ENCODE peak calls at places on chromosomes 12 and 14, in eight cellular contexts. O, U, H, S, C, D, Q and J are unnamed samples. For H3K4me1, the result is how much of the 10 kb centered on the place peaks cover.

GRCh38 chr12:129163861-129164260 is 310.6 kb downstream of the GLT1D1 start:
- DNase-seq in U (peak), C (no peak), O (no peak), H (no peak), S (no peak), Q (no peak), D (no peak), J (no peak)

GRCh38 chr12:118456741-118457140 is 80.4 kb downstream of the SUDS3 start:
- DNase-seq in D (no peak), S (no peak), H (no peak), C (no peak), U (no peak), Q (no peak), O (no peak), J (no peak)

GRCh38 chr12:94813314-94813713 is 163.0 kb upstream of the TMCC3 start:
- DNase-seq in H (no peak), U (no peak), Q (no peak), S (no peak), D (no peak), C (no peak), O (no peak), J (no peak)

GRCh38 chr14:55103005-55103640 is 25.9 kb upstream of the LGALS3 start:
- DNase-seq in H (peak), D (peak), C (no peak), S (peak), U (peak), O (peak), Q (peak), J (peak)

GRCh38 chr12:41552507-41553047 is 364.5 kb downstream of the PDZRN4 start:
- DNase-seq in C (no peak), H (no peak), S (no peak), O (no peak), U (no peak), D (no peak), Q (no peak), J (no peak)

GRCh38 chr12:19972325-19973288 is 395.7 kb upstream of the PDE3A start:
- DNase-seq in C (no peak), H (no peak), D (no peak), O (no peak), Q (no peak), S (no peak), U (no peak), J (no peak)

GRCh38 chr12:102540856-102541385 is 60.6 kb upstream of the IGF1 start:
- DNase-seq in D (no peak), Q (no peak), O (no peak), C (no peak), H (no peak), S (no peak), U (no peak), J (no peak)

GRCh38 chr14:93719234-93719633 is 69.1 kb downstream of the PRIMA1 start:
- DNase-seq in H (no peak), S (no peak), U (no peak), D (no peak), C (no peak), O (no peak), Q (no peak), J (peak)

GRCh38 chr12:1579626-1580025 is 14.8 kb downstream of the FBXL14 start:
- DNase-seq in U (no peak), D (no peak), S (no peak), O (no peak), C (no peak), H (no peak), Q (no peak), J (no peak)

GRCh38 chr12:114119316-114119715 is 153.2 kb upstream of the RBM19 start:
- DNase-seq in Q (no peak), D (no peak), S (no peak), H (no peak), U (no peak), O (no peak), C (no peak), J (no peak)

GRCh38 chr14:95095991-95096390 is 61.3 kb downstream of the DICER1 start:
- DNase-seq in U (no peak), D (no peak), C (no peak), O (no peak), S (no peak), Q (no peak), H (no peak), J (no peak)

GRCh38 chr14:68784995-68785816 is 7.7 kb downstream of the ZFP36L1 start:
- DNase-seq in S (peak), Q (no peak), C (no peak), O (peak), H (no peak), U (peak), D (no peak), J (peak)

GRCh38 chr14:89165189-89165809 is 251.7 kb downstream of the FOXN3 start:
- DNase-seq in D (no peak), Q (no peak), O (no peak), S (no peak), C (no peak), U (no peak), H (no peak), J (no peak)

GRCh38 chr14:75064205-75064567 is 362 bp upstream of the ACYP1 start:
- DNase-seq in H (no peak), S (no peak), O (no peak), Q (no peak), C (no peak), U (no peak), D (no peak), J (no peak)

GRCh38 chr12:64687816-64688599 is 71.2 kb downstream of the GNS start:
- DNase-seq in Q (no peak), O (no peak), C (peak), H (no peak), S (peak), D (no peak), U (no peak), J (no peak)

GRCh38 chr14:96303981-96304380 is 48.0 kb downstream of the BDKRB1 start:
- DNase-seq in D (no peak), O (no peak), U (no peak), S (no peak), Q (no peak), H (no peak), C (peak), J (no peak)

GRCh38 chr12:78442454-78442801 is 422.1 kb upstream of the SYT1 start:
- DNase-seq in S (no peak), H (no peak), D (no peak), U (no peak), O (no peak), C (no peak), Q (no peak), J (no peak)

GRCh38 chr14:44180975-44181374 is 326.1 kb downstream of the FSCB start:
- DNase-seq in O (no peak), Q (no peak), D (no peak), U (no peak), S (no peak), H (no peak), C (no peak), J (no peak)

GRCh38 chr12:66934289-66934688 is 255.4 kb upstream of the GRIP1 start:
- DNase-seq in U (no peak), S (no peak), D (no peak), C (no peak), O (no peak), Q (no peak), H (no peak), J (no peak)

GRCh38 chr14:92341791-92342190 is 18.8 kb downstream of the SLC24A4 start:
- DNase-seq in C (no peak), H (no peak), O (no peak), U (no peak), Q (no peak), D (no peak), S (no peak), J (no peak)

GRCh38 chr14:92676031-92676430 is 72.4 kb downstream of the LGMN start:
- DNase-seq in S (no peak), Q (no peak), H (no peak), O (no peak), D (peak), C (no peak), U (no peak), J (no peak)

GRCh38 chr12:10641735-10642500 is 28.5 kb upstream of the MAGOHB start:
- DNase-seq in U (no peak), Q (no peak), H (no peak), C (no peak), D (no peak), O (no peak), S (no peak), J (no peak)

GRCh38 chr14:64088647-64088964 is 205.6 kb downstream of the ESR2 start:
- DNase-seq in D (no peak), U (no peak), Q (no peak), C (no peak), O (no peak), S (no peak), H (no peak), J (no peak)

GRCh38 chr14:103519837-103520212 is 2.8 kb downstream of the CKB start:
- DNase-seq in Q (no peak), C (peak), O (no peak), D (peak), S (peak), U (no peak), H (no peak), J (no peak)

GRCh38 chr14:103519043-103519836 is 3.4 kb downstream of the CKB start:
- DNase-seq in S (peak), U (no peak), O (no peak), Q (no peak), C (peak), D (peak), H (no peak), J (no peak)

GRCh38 chr14:103521438-103521961 is 1.1 kb downstream of the CKB start:
- DNase-seq in S (peak), O (no peak), U (no peak), C (peak), Q (no peak), H (no peak), D (peak), J (no peak)

GRCh38 chr14:103520657-103521437 is 1.8 kb downstream of the CKB start:
- DNase-seq in S (peak), C (peak), Q (peak), H (peak), D (peak), U (peak), O (no peak), J (peak)

GRCh38 chr14:103520269-103520656 is 2.4 kb downstream of the CKB start:
- DNase-seq in O (no peak), C (peak), H (no peak), U (no peak), S (no peak), D (no peak), Q (no peak), J (no peak)
- H3K4me1 ChIP-seq in O (under half), C (under half), H (under half), U (under half), S (half or more), D (half or more), Q (half or more), J (under half)

GRCh38 chr12:132239392-132239791 is 90.0 kb downstream of the GALNT9 start:
- DNase-seq in Q (no peak), S (no peak), D (no peak), O (no peak), H (no peak), C (no peak), U (no peak), J (no peak)

GRCh38 chr12:132236930-132237771 is 92.2 kb downstream of the GALNT9 start:
- DNase-seq in H (no peak), D (no peak), U (no peak), C (no peak), O (no peak), S (no peak), Q (no peak), J (no peak)

GRCh38 chr12:132237772-132238486 is 91.5 kb downstream of the GALNT9 start:
- DNase-seq in Q (no peak), U (no peak), H (no peak), O (no peak), C (no peak), S (no peak), D (peak), J (no peak)

GRCh38 chr12:132238487-132239248 is 90.7 kb downstream of the GALNT9 start:
- DNase-seq in Q (no peak), C (no peak), O (no peak), U (peak), H (no peak), D (peak), S (no peak), J (no peak)

DNA sequence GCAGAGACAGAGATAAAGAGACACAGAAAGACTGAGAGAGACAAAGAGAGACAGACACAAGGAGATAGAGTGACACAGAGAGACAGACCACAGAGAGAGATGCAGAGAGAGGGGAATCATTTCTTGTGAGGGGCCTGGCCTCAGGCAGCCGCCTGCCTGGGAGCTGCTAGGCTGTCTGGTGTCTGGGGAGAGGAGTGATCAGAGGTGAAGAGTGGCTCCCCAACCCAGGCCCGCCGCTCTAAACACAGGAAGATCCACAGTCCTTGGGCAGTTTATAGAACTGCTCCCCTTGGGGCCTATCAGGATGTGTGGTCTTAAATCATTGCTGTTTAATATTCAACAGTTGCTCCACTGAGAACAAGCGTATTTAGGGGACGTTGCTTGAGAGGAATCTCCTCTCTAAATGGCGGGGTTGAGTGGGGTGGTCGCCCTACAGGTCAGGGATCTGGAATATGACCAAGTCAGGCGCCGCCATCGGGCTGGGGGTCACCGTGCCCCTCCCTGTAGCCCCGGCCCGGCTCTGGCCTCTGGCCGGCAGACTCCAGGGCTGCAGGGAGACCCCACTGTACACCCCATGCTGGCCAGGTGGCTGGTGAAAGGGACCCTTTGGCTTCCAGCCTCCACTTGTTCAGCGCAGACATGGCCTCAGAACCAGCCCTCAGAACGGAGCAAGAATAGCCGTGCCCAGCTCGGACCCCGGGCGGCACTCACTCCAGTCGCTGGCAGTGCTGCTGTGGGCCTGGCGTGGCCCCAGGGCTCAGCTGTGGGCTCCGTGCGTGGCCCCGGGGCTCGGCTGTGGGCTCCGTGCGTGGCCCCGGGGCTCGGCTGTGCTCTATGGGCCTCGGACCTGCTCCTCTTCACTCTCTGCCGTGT is 89.4 kb downstream of the GALNT9 start:
- DNase-seq in S (no peak), U (no peak), O (no peak), H (no peak), D (peak), C (no peak), Q (no peak), J (no peak)
- H3K4me1 ChIP-seq in S (under half), U (under half), O (under half), H (under half), D (under half), C (under half), Q (under half), J (under half)

DNA sequence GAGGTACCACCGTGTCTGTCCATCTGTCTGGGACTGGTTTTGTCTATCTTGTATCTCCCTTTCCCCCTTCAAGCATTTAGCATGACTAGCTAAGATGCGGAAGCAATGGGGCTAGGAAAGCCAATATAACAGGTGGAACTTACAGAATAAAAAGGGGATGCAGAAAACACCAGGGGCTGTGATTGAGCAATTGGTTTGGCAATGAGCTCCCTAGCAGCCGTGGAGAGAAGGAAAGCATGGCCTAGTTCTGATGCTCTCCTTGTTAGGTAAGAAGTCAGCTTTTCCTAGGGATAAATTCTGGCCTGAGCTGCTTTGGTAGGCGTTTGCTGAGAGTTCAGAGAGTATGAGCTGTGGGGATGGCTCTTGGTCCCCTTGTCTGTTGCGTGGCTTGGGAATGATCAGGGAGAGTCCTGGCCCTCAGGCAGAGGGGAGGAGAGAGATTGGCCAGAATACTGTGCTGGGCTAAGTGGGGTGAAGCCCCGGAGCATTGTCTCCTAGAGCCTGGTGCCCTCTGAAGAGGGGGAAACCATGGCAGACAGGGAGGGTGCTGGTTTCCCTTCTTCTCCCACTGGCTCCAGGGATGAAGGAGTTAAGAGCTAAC is 7.1 kb downstream of the SETD1B start:
- DNase-seq in S (no peak), O (no peak), C (no peak), U (no peak), H (peak), D (no peak), Q (no peak), J (no peak)
- H3K4me1 ChIP-seq in S (half or more), O (under half), C (under half), U (under half), H (half or more), D (half or more), Q (half or more), J (half or more)

DNA sequence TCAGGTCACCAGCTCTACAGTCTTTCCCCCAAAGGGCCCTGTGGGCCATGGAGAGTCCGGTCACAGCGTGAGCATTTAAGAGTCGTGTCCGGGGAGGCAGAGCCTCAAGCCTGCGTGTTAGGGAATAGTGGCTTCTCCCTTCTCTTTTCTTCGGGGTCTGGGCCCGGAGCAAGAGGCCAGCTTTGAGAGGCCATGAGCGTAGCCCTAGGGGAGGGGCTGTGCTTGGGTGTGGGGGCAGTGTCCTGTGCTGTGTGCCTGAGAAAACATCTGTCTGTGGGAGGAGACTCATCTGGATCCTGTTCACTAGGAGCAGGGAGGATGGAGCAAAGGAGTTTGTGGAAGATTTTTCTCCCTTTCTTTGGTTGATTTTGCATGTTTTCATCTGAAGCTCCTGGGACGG is 5.3 kb downstream of the LRP1-AS start:
- DNase-seq in Q (no peak), U (no peak), C (no peak), H (no peak), O (no peak), S (no peak), D (no peak), J (no peak)
- H3K4me1 ChIP-seq in Q (under half), U (under half), C (under half), H (under half), O (under half), S (under half), D (half or more), J (half or more)

GRCh38 chr12:57844725-57845477 is 1.6 kb downstream of the CTDSP2 start:
- DNase-seq in Q (peak), O (peak), H (peak), S (peak), C (peak), D (peak), U (peak), J (peak)
- H3K4me1 ChIP-seq in Q (half or more), O (under half), H (half or more), S (half or more), C (under half), D (half or more), U (under half), J (under half)

GRCh38 chr12:111444706-111445310 is 39.1 kb downstream of the SH2B3 start:
- DNase-seq in S (peak), Q (peak), D (peak), O (peak), C (no peak), U (peak), H (peak), J (peak)
- H3K4me1 ChIP-seq in S (half or more), Q (under half), D (half or more), O (under half), C (under half), U (under half), H (half or more), J (half or more)

GRCh38 chr12:110249716-110250225 is 31.3 kb upstream of the ATP2A2 start:
- DNase-seq in C (no peak), D (no peak), Q (no peak), S (peak), U (peak), H (no peak), O (no peak), J (peak)
- H3K4me1 ChIP-seq in C (under half), D (under half), Q (half or more), S (half or more), U (under half), H (under half), O (half or more), J (under half)